ENCODE peak calls at places on chromosomes 12 and 14, in six cellular contexts. One of them, this sample, is unnamed.
A peak's percentile ranks its signal among the peaks of the same experiment; 100 is the strongest.

GRCh38 chr14:83255015-83255726 is 1721.5 kb upstream of the SEL1L start:
- DNase-seq in tibial nerve: no peak
- DNase-seq in HFF-Myc: no peak
- DNase-seq in fibroblast of pulmonary artery: no peak
- DNase-seq in IMR-90: peak; percentile 9
- DNase-seq in tibial artery: no peak
- DNase-seq in this sample: no peak

GRCh38 chr12:29519585-29520182 is 22.2 kb upstream of the OVCH1 start:
- DNase-seq in tibial nerve: peak; percentile 64
- DNase-seq in HFF-Myc: no peak
- DNase-seq in fibroblast of pulmonary artery: peak; percentile 83
- DNase-seq in IMR-90: peak; percentile 68
- DNase-seq in tibial artery: no peak
- DNase-seq in this sample: peak; percentile 76

GRCh38 chr14:34711169-34711568 is 3.2 kb downstream of the CFL2 start:
- DNase-seq in tibial nerve: peak; percentile 29
- DNase-seq in HFF-Myc: peak; percentile 93
- DNase-seq in fibroblast of pulmonary artery: peak; percentile 73
- DNase-seq in IMR-90: peak; percentile 94
- DNase-seq in tibial artery: no peak
- DNase-seq in this sample: peak; percentile 86

GRCh38 chr12:114835031-114835430 is 151.1 kb upstream of the TBX3 start:
- DNase-seq in tibial nerve: no peak
- DNase-seq in HFF-Myc: no peak
- DNase-seq in fibroblast of pulmonary artery: peak; percentile 92
- DNase-seq in IMR-90: peak; percentile 85
- DNase-seq in tibial artery: no peak
- DNase-seq in this sample: peak; percentile 64

GRCh38 chr14:33475623-33476022 is 475.3 kb downstream of the EGLN3 start:
- DNase-seq in tibial nerve: peak; percentile 11
- DNase-seq in HFF-Myc: peak; percentile 21
- DNase-seq in fibroblast of pulmonary artery: peak; percentile 79
- DNase-seq in IMR-90: no peak
- DNase-seq in tibial artery: peak; percentile 35
- DNase-seq in this sample: peak; percentile 49

GRCh38 chr12:12046401-12046800 is 24.3 kb upstream of the BCL2L14 start:
- DNase-seq in tibial nerve: no peak
- DNase-seq in HFF-Myc: no peak
- DNase-seq in fibroblast of pulmonary artery: no peak
- DNase-seq in IMR-90: no peak
- DNase-seq in tibial artery: no peak
- DNase-seq in this sample: no peak

GRCh38 chr14:23446291-23446851 is 10.9 kb upstream of the MYH7 start:
- DNase-seq in tibial nerve: no peak
- DNase-seq in HFF-Myc: no peak
- DNase-seq in fibroblast of pulmonary artery: no peak
- DNase-seq in IMR-90: no peak
- DNase-seq in tibial artery: no peak
- DNase-seq in this sample: no peak

GRCh38 chr12:113287899-113288282 is 47.0 kb downstream of the SLC8B1 start:
- DNase-seq in tibial nerve: no peak
- DNase-seq in HFF-Myc: no peak
- DNase-seq in fibroblast of pulmonary artery: no peak
- DNase-seq in IMR-90: no peak
- DNase-seq in tibial artery: no peak
- DNase-seq in this sample: no peak

GRCh38 chr12:118145113-118145797 is 9.3 kb downstream of the PEBP1 start:
- DNase-seq in tibial nerve: no peak
- DNase-seq in HFF-Myc: no peak
- DNase-seq in fibroblast of pulmonary artery: no peak
- DNase-seq in IMR-90: no peak
- DNase-seq in tibial artery: no peak
- DNase-seq in this sample: no peak

GRCh38 chr12:1662761-1663439 is 28.0 kb upstream of the ADIPOR2 start:
- DNase-seq in tibial nerve: no peak
- DNase-seq in HFF-Myc: no peak
- DNase-seq in fibroblast of pulmonary artery: peak; percentile 54
- DNase-seq in IMR-90: no peak
- DNase-seq in tibial artery: no peak
- DNase-seq in this sample: peak; percentile 18

GRCh38 chr12:61654698-61655097 is 605.5 kb upstream of the USP15 start:
- DNase-seq in tibial nerve: no peak
- DNase-seq in HFF-Myc: no peak
- DNase-seq in fibroblast of pulmonary artery: no peak
- DNase-seq in IMR-90: no peak
- DNase-seq in tibial artery: no peak
- DNase-seq in this sample: no peak
- TF ChIP-seq CTCF in tibial nerve: no peak
- TF ChIP-seq CTCF in HFF-Myc: no peak
- TF ChIP-seq CTCF in fibroblast of pulmonary artery: no peak
- TF ChIP-seq CTCF in IMR-90: no peak
- TF ChIP-seq CTCF in tibial artery: no peak
- TF ChIP-seq CTCF in this sample: no peak

GRCh38 chr12:122887817-122888212 is 8.1 kb downstream of the VPS37B start:
- DNase-seq in tibial nerve: no peak
- DNase-seq in HFF-Myc: no peak
- DNase-seq in fibroblast of pulmonary artery: no peak
- DNase-seq in IMR-90: no peak
- DNase-seq in tibial artery: no peak
- DNase-seq in this sample: no peak

GRCh38 chr12:122888232-122888752 is 7.6 kb downstream of the VPS37B start:
- DNase-seq in tibial nerve: no peak
- DNase-seq in HFF-Myc: no peak
- DNase-seq in fibroblast of pulmonary artery: peak; percentile 88
- DNase-seq in IMR-90: peak; percentile 69
- DNase-seq in tibial artery: no peak
- DNase-seq in this sample: peak; percentile 81

GRCh38 chr12:122886161-122886560 is 9.8 kb downstream of the VPS37B start:
- DNase-seq in tibial nerve: no peak
- DNase-seq in HFF-Myc: no peak
- DNase-seq in fibroblast of pulmonary artery: no peak
- DNase-seq in IMR-90: no peak
- DNase-seq in tibial artery: no peak
- DNase-seq in this sample: no peak

GRCh38 chr12:122884860-122885259 is 11.1 kb downstream of the VPS37B start:
- DNase-seq in tibial nerve: no peak
- DNase-seq in HFF-Myc: no peak
- DNase-seq in fibroblast of pulmonary artery: no peak
- DNase-seq in IMR-90: peak; percentile 17
- DNase-seq in tibial artery: no peak
- DNase-seq in this sample: no peak

DNA sequence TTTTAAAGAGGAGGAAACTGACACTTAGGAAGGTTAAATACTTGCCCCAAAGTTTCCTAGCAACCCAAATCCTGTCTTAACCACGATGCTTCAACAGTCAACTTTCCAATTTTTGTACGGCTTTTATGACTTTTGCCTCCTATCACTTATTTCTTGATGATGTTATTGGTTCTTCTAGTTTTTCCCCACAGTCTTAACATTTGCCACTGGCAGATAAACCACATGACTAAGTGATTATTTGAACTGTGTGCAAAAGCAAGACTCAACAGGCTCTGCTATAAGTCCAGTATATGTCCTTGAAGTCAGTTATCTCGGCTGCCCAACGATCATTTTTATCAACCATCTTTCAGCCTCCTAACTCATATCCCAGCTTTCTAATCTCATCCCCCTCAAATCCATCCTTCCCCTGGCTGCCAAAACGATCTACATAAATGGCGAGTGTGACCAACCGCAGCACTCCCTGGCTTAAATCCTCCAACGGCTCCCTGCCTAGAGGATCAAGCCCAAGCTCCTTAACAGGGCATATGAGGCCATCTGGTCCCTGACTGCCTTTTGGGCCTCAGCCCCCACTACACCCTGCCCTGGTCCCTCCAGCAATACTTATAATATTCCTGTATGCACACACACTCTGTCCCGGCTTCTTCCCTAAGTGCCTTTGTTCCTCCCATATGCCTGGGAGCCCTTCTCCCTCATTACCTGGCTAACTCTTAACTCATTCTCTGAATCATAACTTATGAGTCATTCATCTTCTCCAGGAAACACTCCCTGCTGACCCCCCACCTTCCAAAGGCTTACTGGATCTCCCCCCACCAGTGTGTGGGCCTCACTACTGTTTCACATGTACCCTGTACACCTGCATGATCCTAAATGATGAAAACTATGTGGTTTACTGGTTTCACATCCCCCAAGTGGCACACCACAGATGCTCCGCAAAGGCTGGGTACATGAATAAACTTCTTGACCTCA is 8.8 kb downstream of the VPS37B start:
- DNase-seq in tibial nerve: no peak
- DNase-seq in HFF-Myc: no peak
- DNase-seq in fibroblast of pulmonary artery: peak; percentile 47
- DNase-seq in IMR-90: peak; percentile 76
- DNase-seq in tibial artery: no peak
- DNase-seq in this sample: peak; percentile 73
- H3K4me3 ChIP-seq in tibial nerve: no peak overlapping the region
- H3K4me3 ChIP-seq in HFF-Myc: no peak overlapping the region
- H3K4me3 ChIP-seq in fibroblast of pulmonary artery: no peak overlapping the region
- H3K4me3 ChIP-seq in IMR-90: no peak overlapping the region
- H3K4me3 ChIP-seq in tibial artery: no peak overlapping the region
- H3K4me3 ChIP-seq in this sample: no peak overlapping the region

GRCh38 chr12:53051058-53051880 is 1.4 kb downstream of the TNS2 start:
- DNase-seq in tibial nerve: peak; percentile 85
- DNase-seq in HFF-Myc: no peak
- DNase-seq in fibroblast of pulmonary artery: peak; percentile 81
- DNase-seq in IMR-90: peak; percentile 70
- DNase-seq in tibial artery: peak; percentile 97
- DNase-seq in this sample: no peak

GRCh38 chr12:53052419-53053222 is 2.8 kb downstream of the TNS2 start:
- DNase-seq in tibial nerve: peak; percentile 94
- DNase-seq in HFF-Myc: no peak
- DNase-seq in fibroblast of pulmonary artery: peak; percentile 86
- DNase-seq in IMR-90: peak; percentile 85
- DNase-seq in tibial artery: peak; percentile 96
- DNase-seq in this sample: peak; percentile 85

GRCh38 chr12:53054112-53054878 is 4.4 kb downstream of the TNS2 start:
- DNase-seq in tibial nerve: peak; percentile 95
- DNase-seq in HFF-Myc: no peak
- DNase-seq in fibroblast of pulmonary artery: peak; percentile 87
- DNase-seq in IMR-90: peak; percentile 77
- DNase-seq in tibial artery: peak; percentile 95
- DNase-seq in this sample: peak; percentile 89

GRCh38 chr12:53051881-53052412 is 2.1 kb downstream of the TNS2 start:
- DNase-seq in tibial nerve: no peak
- DNase-seq in HFF-Myc: no peak
- DNase-seq in fibroblast of pulmonary artery: no peak
- DNase-seq in IMR-90: no peak
- DNase-seq in tibial artery: peak; percentile 35
- DNase-seq in this sample: no peak

DNA sequence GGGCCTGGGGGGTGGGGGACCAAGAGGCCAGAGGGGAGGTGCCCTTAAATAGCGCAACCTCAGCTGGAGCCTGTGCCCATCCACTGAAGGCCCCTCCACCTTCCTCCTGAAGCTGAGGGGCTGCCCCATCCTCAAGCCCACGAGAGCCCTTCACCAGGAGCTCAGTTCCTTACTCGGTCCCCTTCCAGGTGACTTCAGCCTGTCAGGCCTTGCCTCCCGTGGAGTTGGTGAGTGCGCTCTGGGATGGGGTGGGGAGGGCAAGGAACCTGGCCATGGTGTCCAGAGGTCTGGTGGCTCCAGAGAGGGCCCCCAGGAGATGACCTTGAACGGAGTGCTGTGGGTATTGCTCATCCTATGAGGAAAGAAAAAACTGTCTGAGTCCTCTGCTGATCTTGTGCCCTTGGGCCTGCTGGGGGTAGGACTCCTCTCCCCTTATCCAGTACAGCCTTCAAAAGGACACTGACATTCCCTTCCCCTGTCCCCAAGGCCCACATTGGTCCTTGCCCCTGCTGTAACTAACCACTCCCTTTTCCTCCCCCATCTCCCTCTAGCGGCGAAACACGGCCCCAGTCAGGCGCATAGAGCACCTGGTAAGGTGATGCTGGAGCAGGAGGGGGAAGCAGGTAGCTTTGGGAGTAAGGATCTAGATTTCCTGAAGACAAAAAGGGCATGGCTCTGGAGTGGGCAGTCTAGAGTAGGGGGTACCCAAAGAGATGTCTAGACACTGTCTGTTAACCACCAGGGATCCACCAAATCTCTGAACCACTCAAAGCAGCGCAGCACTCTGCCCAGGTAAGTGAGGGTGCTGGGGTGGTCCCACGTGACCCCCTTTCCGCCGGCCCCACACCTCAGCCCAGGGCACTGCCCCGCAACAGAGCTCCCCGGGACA is 3.6 kb downstream of the TNS2 start:
- DNase-seq in tibial nerve: no peak
- DNase-seq in HFF-Myc: no peak
- DNase-seq in fibroblast of pulmonary artery: no peak
- DNase-seq in IMR-90: no peak
- DNase-seq in tibial artery: peak; percentile 72
- DNase-seq in this sample: no peak
- TF ChIP-seq CTCF in tibial nerve: peak; percentile 58
- TF ChIP-seq CTCF in HFF-Myc: peak; percentile 73
- TF ChIP-seq CTCF in fibroblast of pulmonary artery: peak; percentile 74
- TF ChIP-seq CTCF in IMR-90: peak; percentile 41
- TF ChIP-seq CTCF in tibial artery: peak; percentile 68
- TF ChIP-seq CTCF in this sample: peak; percentile 76

GRCh38 chr12:99979471-99979870 is 5.3 kb downstream of the ANKS1B start:
- DNase-seq in tibial nerve: no peak
- DNase-seq in HFF-Myc: no peak
- DNase-seq in fibroblast of pulmonary artery: no peak
- DNase-seq in IMR-90: no peak
- DNase-seq in tibial artery: no peak
- DNase-seq in this sample: no peak
- H3K4me3 ChIP-seq in tibial nerve: no peak overlapping the region
- H3K4me3 ChIP-seq in HFF-Myc: no peak overlapping the region
- H3K4me3 ChIP-seq in fibroblast of pulmonary artery: no peak overlapping the region
- H3K4me3 ChIP-seq in IMR-90: no peak overlapping the region
- H3K4me3 ChIP-seq in tibial artery: no peak overlapping the region
- H3K4me3 ChIP-seq in this sample: no peak overlapping the region

DNA sequence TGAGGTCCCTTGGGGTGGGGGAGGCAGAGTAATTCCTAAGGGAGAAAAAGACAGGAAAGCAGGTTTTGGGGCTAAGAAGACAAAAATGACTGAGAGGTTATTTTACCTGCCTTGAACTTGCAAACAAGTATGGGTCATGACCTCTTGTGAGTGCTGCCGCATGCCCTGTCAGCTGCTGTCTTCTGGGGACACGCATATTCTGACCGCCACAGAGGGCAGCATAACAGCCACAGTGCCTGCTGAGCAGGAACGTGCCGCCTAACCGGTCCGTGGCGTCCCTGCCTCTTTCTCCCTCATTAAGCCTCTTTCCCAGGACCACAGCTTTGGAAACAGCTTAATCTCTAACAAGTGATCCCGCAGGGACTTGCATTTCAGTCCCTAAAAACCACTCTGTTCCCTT is 51.3 kb upstream of the KCNA1 start:
- DNase-seq in tibial nerve: no peak
- DNase-seq in HFF-Myc: no peak
- DNase-seq in fibroblast of pulmonary artery: no peak
- DNase-seq in IMR-90: no peak
- DNase-seq in tibial artery: no peak
- DNase-seq in this sample: no peak
- TF ChIP-seq CTCF in tibial nerve: no peak
- TF ChIP-seq CTCF in HFF-Myc: no peak
- TF ChIP-seq CTCF in fibroblast of pulmonary artery: no peak
- TF ChIP-seq CTCF in IMR-90: no peak
- TF ChIP-seq CTCF in tibial artery: no peak
- TF ChIP-seq CTCF in this sample: no peak

GRCh38 chr14:36505193-36505815 is 14.7 kb downstream of the NKX2-1 start:
- DNase-seq in tibial nerve: no peak
- DNase-seq in HFF-Myc: no peak
- DNase-seq in fibroblast of pulmonary artery: no peak
- DNase-seq in IMR-90: no peak
- DNase-seq in tibial artery: no peak
- DNase-seq in this sample: no peak
- H3K4me3 ChIP-seq in tibial nerve: no peak overlapping the region
- H3K4me3 ChIP-seq in HFF-Myc: no peak overlapping the region
- H3K4me3 ChIP-seq in fibroblast of pulmonary artery: no peak overlapping the region
- H3K4me3 ChIP-seq in IMR-90: no peak overlapping the region
- H3K4me3 ChIP-seq in tibial artery: no peak overlapping the region
- H3K4me3 ChIP-seq in this sample: no peak overlapping the region